ENCODE peak calls at places on chromosomes 5 and 9, in six cellular contexts. W is MM.1S, U is fibroblast of pulmonary artery, D is fibroblast of mammary gland, N is tibial nerve, F is adrenal gland. Q is an unnamed sample.

GRCh38 chr5:177269976-177270375 is 33.5 kb downstream of the RAB24 start:
- DNase-seq in W (no peak), U (no peak), D (no peak), N (no peak), F (no peak), Q (no peak)

GRCh38 chr9:22055090-22055489 is 46.0 kb upstream of the CDKN2B start:
- DNase-seq in W (no peak), U (no peak), D (no peak), N (no peak), F (no peak), Q (no peak)

GRCh38 chr5:127293373-127293772 is 2.8 kb downstream of the MEGF10 start:
- DNase-seq in W (no peak), U (no peak), D (no peak), N (no peak), F (no peak), Q (no peak)

GRCh38 chr5:15374886-15375285 is 125.1 kb upstream of the FBXL7 start:
- DNase-seq in W (no peak), U (no peak), D (no peak), N (no peak), F (no peak), Q (no peak)

GRCh38 chr9:121529237-121529987 is 29.8 kb upstream of the GGTA1 start:
- DNase-seq in W (no peak), U (peak), D (peak), N (peak), F (peak), Q (no peak)

GRCh38 chr9:127640908-127641545 is 28.9 kb downstream of the STXBP1 start:
- DNase-seq in W (no peak), U (no peak), D (no peak), N (no peak), F (no peak), Q (no peak)

GRCh38 chr9:125513634-125514413 is 193.2 kb downstream of the MAPKAP1 start:
- DNase-seq in W (peak), U (peak), D (peak), N (no peak), F (peak), Q (no peak)

GRCh38 chr5:7869474-7870136 is 657 bp downstream of the MTRR start:
- DNase-seq in W (peak), U (peak), D (no peak), N (no peak), F (no peak), Q (no peak)

GRCh38 chr5:118405650-118406061 is 582.7 kb downstream of the DTWD2 start:
- DNase-seq in W (no peak), U (no peak), D (no peak), N (no peak), F (no peak), Q (no peak)

GRCh38 chr9:13331320-13331719 is 51.8 kb upstream of the MPDZ start:
- DNase-seq in W (no peak), U (peak), D (no peak), N (no peak), F (no peak), Q (no peak)

GRCh38 chr9:128626181-128626580 is 30.5 kb downstream of the DYNC2I2 start:
- DNase-seq in W (no peak), U (no peak), D (no peak), N (no peak), F (no peak), Q (no peak)

GRCh38 chr5:64680289-64680688 is 10.0 kb upstream of the SHISAL2B start:
- DNase-seq in W (no peak), U (no peak), D (no peak), N (no peak), F (no peak), Q (peak)

GRCh38 chr9:132350861-132351315 is 3.9 kb downstream of the SETX start:
- DNase-seq in W (peak), U (no peak), D (peak), N (no peak), F (no peak), Q (no peak)

GRCh38 chr5:126778675-126779403 is 1.9 kb downstream of the LMNB1 start:
- DNase-seq in W (peak), U (no peak), D (peak), N (no peak), F (no peak), Q (no peak)

GRCh38 chr5:132464155-132464939 is 26.2 kb downstream of the IRF1 start:
- DNase-seq in W (peak), U (no peak), D (no peak), N (no peak), F (no peak), Q (peak)

GRCh38 chr5:141241496-141241895 is 3.7 kb upstream of the PCDHB15 start:
- DNase-seq in W (no peak), U (no peak), D (no peak), N (no peak), F (no peak), Q (no peak)

GRCh38 chr5:159017787-159018186 is 81.9 kb downstream of the EBF1 start:
- DNase-seq in W (no peak), U (peak), D (peak), N (no peak), F (peak), Q (no peak)

GRCh38 chr5:127833999-127834953 is 131.1 kb downstream of the CCDC192 start:
- DNase-seq in W (no peak), U (peak), D (peak), N (no peak), F (no peak), Q (no peak)

GRCh38 chr5:180069589-180070247 is 1.8 kb downstream of the RNF130 start:
- DNase-seq in W (no peak), U (no peak), D (no peak), N (no peak), F (peak), Q (no peak)

DNA sequence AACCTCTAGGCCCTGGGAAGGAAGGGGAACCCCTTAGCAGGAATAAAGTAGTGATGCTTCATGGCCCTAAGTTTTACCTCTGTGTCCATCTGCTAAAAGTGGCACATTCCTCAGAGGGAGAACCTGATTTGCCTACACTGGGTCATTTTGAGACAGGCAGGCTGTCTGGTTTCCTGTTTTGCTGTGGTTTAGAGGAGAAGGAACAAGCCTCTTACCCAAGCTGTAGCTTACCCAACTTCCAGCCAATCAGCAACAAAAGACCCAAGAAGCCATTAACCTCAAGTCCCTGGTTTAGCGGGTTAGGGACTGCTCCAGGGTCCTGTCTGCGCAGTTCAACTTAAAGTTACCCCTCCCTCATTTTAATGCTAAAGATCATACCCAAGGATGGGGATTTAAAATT is 411.0 kb downstream of the MAT2B start:
- DNase-seq in W (peak), U (peak), D (peak), N (no peak), F (peak), Q (no peak)
- H3K4me3 ChIP-seq in W (peak), U (no peak), D (no peak), N (no peak), F (no peak), Q (no peak)

GRCh38 chr5:157182143-157182757 is 1.6 kb downstream of the ITK start:
- DNase-seq in W (no peak), U (no peak), D (no peak), N (no peak), F (no peak), Q (no peak)

GRCh38 chr5:157177935-157178334 is 2.7 kb upstream of the ITK start:
- DNase-seq in W (no peak), U (no peak), D (peak), N (no peak), F (peak), Q (no peak)

GRCh38 chr5:157184117-157184516 is 3.5 kb downstream of the ITK start:
- DNase-seq in W (no peak), U (no peak), D (no peak), N (no peak), F (no peak), Q (no peak)

GRCh38 chr5:157178961-157179360 is 1.7 kb upstream of the ITK start:
- DNase-seq in W (no peak), U (no peak), D (no peak), N (no peak), F (no peak), Q (no peak)

GRCh38 chr5:157180374-157181264 is at the start of gene ITK:
- DNase-seq in W (no peak), U (no peak), D (no peak), N (no peak), F (no peak), Q (no peak)
- H3K4me3 ChIP-seq in W (no peak), U (no peak), D (no peak), N (no peak), F (no peak), Q (no peak)

GRCh38 chr5:113294341-113295110 is 140.3 kb downstream of the TSSK1B start:
- DNase-seq in W (peak), U (peak), D (peak), N (peak), F (peak), Q (peak)
- H3K4me3 ChIP-seq in W (peak), U (peak), D (peak), N (peak), F (peak), Q (peak)

GRCh38 chr5:72305194-72306142 is 14.6 kb downstream of the MRPS27 start:
- DNase-seq in W (no peak), U (no peak), D (no peak), N (no peak), F (no peak), Q (no peak)
- H3K4me3 ChIP-seq in W (peak), U (no peak), D (no peak), N (no peak), F (no peak), Q (no peak)